ENCODE peak calls at places on chromosomes 2 and 18, in seven cellular contexts. V is effector memory CD4-positive, alpha-beta T cell; K is cardiac muscle cell; H is right lobe of liver; L is H1; U is HCT116; D is adrenal gland. B is an unnamed sample.
A peak's percentile ranks its signal among the peaks of the same experiment; 100 is the strongest.

GRCh38 chr2:58428286-58428552 is 187.1 kb upstream of the FANCL start:
- DNase-seq in D (no peak), L (peak; percentile 66), U (no peak), K (no peak), H (no peak), V (no peak), B (no peak)

GRCh38 chr2:83572400-83572799 is 886.7 kb downstream of the SUCLG1 start:
- DNase-seq in H (no peak), K (no peak), V (no peak), L (no peak), U (no peak), D (no peak), B (no peak)

GRCh38 chr2:96623116-96623515 is 15.0 kb downstream of the KANSL3 start:
- DNase-seq in U (no peak), H (no peak), L (no peak), V (no peak), D (no peak), K (no peak), B (no peak)

GRCh38 chr2:172950565-172950964 is 125.1 kb upstream of the MAP3K20 start:
- DNase-seq in L (no peak), H (no peak), D (no peak), U (no peak), K (no peak), V (no peak), B (no peak)

GRCh38 chr2:136362676-136363390 is 244.9 kb upstream of the CXCR4 start:
- DNase-seq in U (no peak), H (no peak), L (no peak), K (no peak), V (no peak), D (no peak), B (no peak)

GRCh38 chr18:62505669-62506494 is 16.9 kb upstream of the ZCCHC2 start:
- DNase-seq in K (no peak), V (no peak), L (no peak), H (no peak), D (no peak), U (no peak), B (no peak)

GRCh38 chr2:191696001-191696400 is 18.1 kb downstream of the NABP1 start:
- DNase-seq in L (no peak), K (no peak), V (no peak), H (no peak), U (no peak), D (peak; percentile 85), B (no peak)

GRCh38 chr2:170968205-170969003 is 39.4 kb downstream of the GORASP2 start:
- DNase-seq in V (no peak), K (no peak), U (no peak), H (no peak), D (no peak), L (no peak), B (no peak)

GRCh38 chr2:37472959-37473358 is 128.5 kb downstream of the QPCT start:
- DNase-seq in D (no peak), V (no peak), L (no peak), K (no peak), U (no peak), H (no peak), B (peak; percentile 67)

GRCh38 chr2:46887028-46887885 is 28.3 kb downstream of the MCFD2 start:
- DNase-seq in H (no peak), L (no peak), K (no peak), V (no peak), D (no peak), U (no peak), B (no peak)

GRCh38 chr18:42373584-42373983 is 418.6 kb downstream of the PIK3C3 start:
- DNase-seq in V (no peak), L (no peak), D (no peak), U (no peak), K (no peak), H (no peak), B (no peak)

GRCh38 chr2:78992807-78993517 is 32.5 kb upstream of the REG3G start:
- DNase-seq in H (no peak), U (no peak), L (peak; percentile 69), K (peak; percentile 42), V (no peak), D (no peak), B (no peak)

GRCh38 chr2:46014911-46015654 is 282.1 kb upstream of the EPAS1 start:
- DNase-seq in H (no peak), U (no peak), D (no peak), V (no peak), K (peak; percentile 31), L (peak; percentile 47), B (no peak)

GRCh38 chr2:160703648-160704585 is 210.3 kb upstream of the RBMS1 start:
- DNase-seq in D (no peak), V (no peak), K (peak; percentile 35), H (no peak), U (no peak), L (no peak), B (no peak)

GRCh38 chr2:18084376-18084775 is 205.9 kb downstream of the KCNS3 start:
- DNase-seq in U (no peak), L (no peak), K (no peak), D (no peak), H (no peak), V (no peak), B (no peak)

GRCh38 chr2:55026202-55026601 is 24.0 kb downstream of the RTN4 start:
- DNase-seq in U (no peak), L (no peak), D (no peak), H (no peak), K (no peak), V (no peak), B (no peak)
- H3K4me1 ChIP-seq in U (no peaks in the 10 kb centered on the region), L (peaks cover 24% of the 10 kb centered on the region), D (peaks cover 11% of the 10 kb centered on the region), H (no peaks in the 10 kb centered on the region), K (peaks cover 13% of the 10 kb centered on the region), V (peaks cover 7% of the 10 kb centered on the region), B (peaks cover 39% of the 10 kb centered on the region)

GRCh38 chr2:86786001-86786536 is 4.6 kb downstream of the CD8A start:
- DNase-seq in L (no peak), U (no peak), H (no peak), V (no peak), D (no peak), K (no peak), B (no peak)

GRCh38 chr2:86788172-86788571 is 2.5 kb downstream of the CD8A start:
- DNase-seq in D (peak; percentile 80), V (no peak), U (no peak), K (no peak), L (no peak), H (no peak), B (no peak)

GRCh38 chr2:86789687-86790133 is 1.0 kb downstream of the CD8A start:
- DNase-seq in D (no peak), V (no peak), L (no peak), K (no peak), U (no peak), H (no peak), B (no peak)

GRCh38 chr2:86788881-86789686 is 1.6 kb downstream of the CD8A start:
- DNase-seq in U (no peak), L (peak; percentile 82), V (no peak), H (no peak), K (no peak), D (peak; percentile 37), B (no peak)

GRCh38 chr2:86787701-86788100 is 3.0 kb downstream of the CD8A start:
- DNase-seq in K (no peak), H (no peak), U (no peak), L (no peak), D (peak; percentile 95), V (no peak), B (no peak)
- H3K27me3 ChIP-seq in K (peaks cover 76% of the 10 kb centered on the region), H (peaks cover 24% of the 10 kb centered on the region), U (no peaks in the 10 kb centered on the region), L (peaks cover 49% of the 10 kb centered on the region), D (peaks cover 35% of the 10 kb centered on the region), V (peaks cover 24% of the 10 kb centered on the region), B (peaks cover 40% of the 10 kb centered on the region)

GRCh38 chr2:134131681-134132486 is 122.0 kb upstream of the MGAT5 start:
- DNase-seq in K (no peak), H (no peak), D (no peak), U (no peak), L (no peak), V (no peak), B (no peak)

GRCh38 chr2:134134827-134135226 is 119.0 kb upstream of the MGAT5 start:
- DNase-seq in U (no peak), H (no peak), D (no peak), V (no peak), K (no peak), L (no peak), B (no peak)

GRCh38 chr2:134133622-134134312 is 120.1 kb upstream of the MGAT5 start:
- DNase-seq in L (no peak), D (no peak), K (no peak), H (no peak), U (no peak), V (no peak), B (no peak)

GRCh38 chr2:134134313-134134706 is 119.6 kb upstream of the MGAT5 start:
- DNase-seq in D (no peak), K (no peak), H (no peak), U (no peak), V (no peak), L (no peak), B (no peak)

GRCh38 chr2:134132487-134132857 is 121.4 kb upstream of the MGAT5 start:
- DNase-seq in U (no peak), L (no peak), K (no peak), V (no peak), H (no peak), D (no peak), B (no peak)
- H3K4me1 ChIP-seq in U (no peaks in the 10 kb centered on the region), L (peaks cover 18% of the 10 kb centered on the region), K (peaks cover 25% of the 10 kb centered on the region), V (peaks cover 21% of the 10 kb centered on the region), H (peaks cover 12% of the 10 kb centered on the region), D (peaks cover 10% of the 10 kb centered on the region), B (peaks cover 25% of the 10 kb centered on the region)

GRCh38 chr2:176157499-176158305 is 595 bp downstream of the HOXD3 start:
- DNase-seq in K (no peak), U (no peak), L (peak; percentile 66), H (no peak), V (no peak), D (no peak), B (peak; percentile 58)
- H3K27me3 ChIP-seq in K (peaks cover 100% of the 10 kb centered on the region), U (no peaks in the 10 kb centered on the region), L (peaks cover 100% of the 10 kb centered on the region), H (peaks cover 70% of the 10 kb centered on the region), V (peaks cover 67% of the 10 kb centered on the region), D (no peaks in the 10 kb centered on the region), B (peaks cover 100% of the 10 kb centered on the region)

GRCh38 chr2:60555794-60556161 is 2.3 kb upstream of the BCL11A start:
- DNase-seq in V (no peak), H (no peak), L (no peak), D (no peak), U (no peak), K (no peak), B (no peak)

GRCh38 chr2:60553496-60553991 is at the start of gene BCL11A:
- DNase-seq in V (no peak), K (peak; percentile 93), U (peak; percentile 57), D (peak; percentile 81), L (peak; percentile 66), H (no peak), B (peak; percentile 77)

GRCh38 chr2:60555066-60555793 is 1.8 kb upstream of the BCL11A start:
- DNase-seq in H (peak; percentile 62), L (peak; percentile 77), K (peak; percentile 82), U (peak; percentile 36), D (peak; percentile 38), V (no peak), B (peak; percentile 81)

GRCh38 chr2:60553992-60554648 is 666 bp upstream of the BCL11A start:
- DNase-seq in K (peak; percentile 73), V (no peak), U (no peak), D (peak; percentile 34), L (peak; percentile 80), H (peak; percentile 71), B (peak; percentile 81)

DNA sequence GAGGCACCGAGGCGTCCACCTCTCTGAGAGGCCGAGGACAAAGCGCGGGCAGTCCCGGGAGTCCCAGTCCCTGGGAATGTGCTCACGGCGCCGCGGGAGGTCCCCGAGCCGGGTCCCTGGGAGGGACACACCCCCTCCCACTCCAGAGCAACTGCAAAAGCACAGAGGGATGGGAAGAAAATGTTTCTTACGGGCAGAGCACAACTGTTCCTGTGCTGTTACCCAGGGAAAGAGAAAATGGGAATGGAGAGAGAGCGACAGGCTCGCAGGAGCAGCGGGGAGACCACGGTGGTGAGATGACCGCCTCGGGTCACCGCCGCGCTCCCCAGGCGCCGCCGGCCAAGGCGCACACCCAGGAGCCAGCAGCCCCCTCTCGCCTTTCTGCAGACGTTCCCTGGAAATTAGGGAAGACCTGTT is 1.2 kb upstream of the BCL11A start:
- DNase-seq in K (peak; percentile 49), L (peak; percentile 63), H (peak; percentile 59), U (no peak), V (no peak), D (no peak), B (peak; percentile 73)
- H3K4me1 ChIP-seq in K (peaks cover 3% of the 10 kb centered on the region), L (no peaks in the 10 kb centered on the region), H (peaks cover 14% of the 10 kb centered on the region), U (peaks cover 2% of the 10 kb centered on the region), V (peaks cover 40% of the 10 kb centered on the region), D (peaks cover 16% of the 10 kb centered on the region), B (peaks cover 49% of the 10 kb centered on the region)

B was measured in upper lobe of right lung.